ENCODE peak calls at places on chromosomes 2 and 18, in ten cellular contexts. One of them, this sample, is unnamed.
A peak's percentile ranks its signal among the peaks of the same experiment; 100 is the strongest.

GRCh38 chr2:59885536-59885935 is 667.9 kb downstream of the BCL11A start:
- ATAC-seq in lower lobe of right lung: peak; percentile 38
- ATAC-seq in IMR-90: no peak
- ATAC-seq in GM23338: peak; percentile 85
- ATAC-seq in A549: peak; percentile 21
- ATAC-seq in body of pancreas: peak; percentile 52
- ATAC-seq in mucosa of descending colon: no peak
- ATAC-seq in CD4-positive, alpha-beta T cell: peak; percentile 51
- ATAC-seq in HCT116: no peak
- ATAC-seq in left lung: peak; percentile 46
- ATAC-seq in this sample: no peak

GRCh38 chr2:232219496-232219870 is 159.1 kb upstream of the ALPP start:
- ATAC-seq in CD4-positive, alpha-beta T cell: no peak
- ATAC-seq in body of pancreas: no peak
- ATAC-seq in A549: no peak
- ATAC-seq in IMR-90: no peak
- ATAC-seq in lower lobe of right lung: no peak
- ATAC-seq in left lung: no peak
- ATAC-seq in GM23338: no peak
- ATAC-seq in HCT116: no peak
- ATAC-seq in mucosa of descending colon: no peak
- ATAC-seq in this sample: no peak

GRCh38 chr2:129779783-129780182 is 199.7 kb upstream of the RAB6C start:
- ATAC-seq in HCT116: no peak
- ATAC-seq in mucosa of descending colon: no peak
- ATAC-seq in IMR-90: no peak
- ATAC-seq in GM23338: no peak
- ATAC-seq in body of pancreas: no peak
- ATAC-seq in left lung: no peak
- ATAC-seq in CD4-positive, alpha-beta T cell: no peak
- ATAC-seq in lower lobe of right lung: no peak
- ATAC-seq in A549: no peak
- ATAC-seq in this sample: no peak

GRCh38 chr2:195094330-195094729 is 562.7 kb upstream of the SLC39A10 start:
- ATAC-seq in left lung: no peak
- ATAC-seq in HCT116: no peak
- ATAC-seq in GM23338: no peak
- ATAC-seq in A549: no peak
- ATAC-seq in IMR-90: no peak
- ATAC-seq in body of pancreas: no peak
- ATAC-seq in lower lobe of right lung: no peak
- ATAC-seq in CD4-positive, alpha-beta T cell: no peak
- ATAC-seq in mucosa of descending colon: no peak
- ATAC-seq in this sample: no peak

GRCh38 chr2:232574674-232575403 is 24.4 kb downstream of the EIF4E2 start:
- ATAC-seq in mucosa of descending colon: peak; percentile 32
- ATAC-seq in CD4-positive, alpha-beta T cell: no peak
- ATAC-seq in IMR-90: peak; percentile 80
- ATAC-seq in GM23338: no peak
- ATAC-seq in A549: no peak
- ATAC-seq in lower lobe of right lung: no peak
- ATAC-seq in HCT116: no peak
- ATAC-seq in left lung: no peak
- ATAC-seq in body of pancreas: no peak
- ATAC-seq in this sample: no peak

GRCh38 chr2:227623225-227623624 is 5.9 kb downstream of the SCYGR4 start:
- ATAC-seq in A549: no peak
- ATAC-seq in left lung: no peak
- ATAC-seq in GM23338: no peak
- ATAC-seq in body of pancreas: no peak
- ATAC-seq in CD4-positive, alpha-beta T cell: no peak
- ATAC-seq in lower lobe of right lung: no peak
- ATAC-seq in mucosa of descending colon: peak; percentile 47
- ATAC-seq in HCT116: peak; percentile 14
- ATAC-seq in IMR-90: peak; percentile 90
- ATAC-seq in this sample: no peak

GRCh38 chr2:54348672-54349071 is 92.6 kb upstream of the TSPYL6 start:
- ATAC-seq in IMR-90: peak; percentile 74
- ATAC-seq in GM23338: no peak
- ATAC-seq in A549: no peak
- ATAC-seq in CD4-positive, alpha-beta T cell: no peak
- ATAC-seq in mucosa of descending colon: peak; percentile 66
- ATAC-seq in HCT116: no peak
- ATAC-seq in body of pancreas: no peak
- ATAC-seq in lower lobe of right lung: no peak
- ATAC-seq in left lung: peak; percentile 61
- ATAC-seq in this sample: no peak

GRCh38 chr2:29123584-29124349 is 8.6 kb downstream of the CLIP4 start:
- ATAC-seq in GM23338: no peak
- ATAC-seq in body of pancreas: peak; percentile 21
- ATAC-seq in left lung: peak; percentile 76
- ATAC-seq in IMR-90: peak; percentile 85
- ATAC-seq in mucosa of descending colon: no peak
- ATAC-seq in lower lobe of right lung: no peak
- ATAC-seq in HCT116: peak; percentile 86
- ATAC-seq in A549: peak; percentile 90
- ATAC-seq in CD4-positive, alpha-beta T cell: no peak
- ATAC-seq in this sample: no peak

GRCh38 chr18:29271496-29271895 is 1094.6 kb upstream of the CDH2 start:
- ATAC-seq in body of pancreas: no peak
- ATAC-seq in IMR-90: peak; percentile 63
- ATAC-seq in GM23338: no peak
- ATAC-seq in A549: no peak
- ATAC-seq in left lung: no peak
- ATAC-seq in CD4-positive, alpha-beta T cell: no peak
- ATAC-seq in HCT116: no peak
- ATAC-seq in lower lobe of right lung: no peak
- ATAC-seq in mucosa of descending colon: no peak
- ATAC-seq in this sample: no peak

GRCh38 chr2:190841707-190842505 is 38.7 kb upstream of the GLS start:
- ATAC-seq in lower lobe of right lung: no peak
- ATAC-seq in left lung: no peak
- ATAC-seq in HCT116: no peak
- ATAC-seq in IMR-90: peak; percentile 54
- ATAC-seq in body of pancreas: no peak
- ATAC-seq in CD4-positive, alpha-beta T cell: no peak
- ATAC-seq in GM23338: no peak
- ATAC-seq in mucosa of descending colon: no peak
- ATAC-seq in A549: peak; percentile 64
- ATAC-seq in this sample: no peak

GRCh38 chr2:236550701-236551465 is 18.7 kb upstream of the ACKR3 start:
- ATAC-seq in mucosa of descending colon: no peak
- ATAC-seq in IMR-90: no peak
- ATAC-seq in HCT116: no peak
- ATAC-seq in CD4-positive, alpha-beta T cell: no peak
- ATAC-seq in A549: no peak
- ATAC-seq in GM23338: no peak
- ATAC-seq in body of pancreas: no peak
- ATAC-seq in left lung: no peak
- ATAC-seq in lower lobe of right lung: no peak
- ATAC-seq in this sample: no peak

GRCh38 chr18:76053551-76053950 is 441.5 kb downstream of the ZNF516 start:
- ATAC-seq in CD4-positive, alpha-beta T cell: no peak
- ATAC-seq in mucosa of descending colon: no peak
- ATAC-seq in body of pancreas: no peak
- ATAC-seq in left lung: no peak
- ATAC-seq in GM23338: no peak
- ATAC-seq in lower lobe of right lung: no peak
- ATAC-seq in A549: no peak
- ATAC-seq in IMR-90: no peak
- ATAC-seq in HCT116: no peak
- ATAC-seq in this sample: no peak

GRCh38 chr2:232505805-232506360 is 14.3 kb upstream of the PRSS56 start:
- ATAC-seq in lower lobe of right lung: no peak
- ATAC-seq in body of pancreas: no peak
- ATAC-seq in A549: peak; percentile 9
- ATAC-seq in mucosa of descending colon: no peak
- ATAC-seq in GM23338: peak; percentile 4
- ATAC-seq in HCT116: no peak
- ATAC-seq in left lung: no peak
- ATAC-seq in CD4-positive, alpha-beta T cell: no peak
- ATAC-seq in IMR-90: no peak
- ATAC-seq in this sample: no peak

GRCh38 chr2:146940016-146940685 is 904.7 kb upstream of the ACVR2A start:
- ATAC-seq in left lung: no peak
- ATAC-seq in GM23338: no peak
- ATAC-seq in A549: no peak
- ATAC-seq in HCT116: no peak
- ATAC-seq in CD4-positive, alpha-beta T cell: no peak
- ATAC-seq in IMR-90: peak; percentile 74
- ATAC-seq in body of pancreas: no peak
- ATAC-seq in mucosa of descending colon: no peak
- ATAC-seq in lower lobe of right lung: no peak
- ATAC-seq in this sample: peak; percentile 89
- TF ChIP-seq CTCF in left lung: no peak
- TF ChIP-seq CTCF in GM23338: no peak
- TF ChIP-seq CTCF in A549: no peak
- TF ChIP-seq CTCF in HCT116: no peak
- TF ChIP-seq CTCF in CD4-positive, alpha-beta T cell: no peak
- TF ChIP-seq CTCF in IMR-90: no peak
- TF ChIP-seq CTCF in body of pancreas: no peak
- TF ChIP-seq CTCF in mucosa of descending colon: no peak
- TF ChIP-seq CTCF in lower lobe of right lung: no peak
- TF ChIP-seq CTCF in this sample: no peak

GRCh38 chr2:75466708-75467311 is 93.9 kb downstream of the EVA1A start:
- ATAC-seq in CD4-positive, alpha-beta T cell: no peak
- ATAC-seq in mucosa of descending colon: no peak
- ATAC-seq in body of pancreas: no peak
- ATAC-seq in A549: peak; percentile 84
- ATAC-seq in left lung: peak; percentile 61
- ATAC-seq in lower lobe of right lung: no peak
- ATAC-seq in IMR-90: no peak
- ATAC-seq in GM23338: peak; percentile 85
- ATAC-seq in HCT116: peak; percentile 77
- ATAC-seq in this sample: no peak

GRCh38 chr2:75460630-75461029 is 100.1 kb downstream of the EVA1A start:
- ATAC-seq in lower lobe of right lung: no peak
- ATAC-seq in CD4-positive, alpha-beta T cell: no peak
- ATAC-seq in HCT116: no peak
- ATAC-seq in body of pancreas: no peak
- ATAC-seq in left lung: no peak
- ATAC-seq in GM23338: no peak
- ATAC-seq in mucosa of descending colon: no peak
- ATAC-seq in IMR-90: no peak
- ATAC-seq in A549: no peak
- ATAC-seq in this sample: no peak

GRCh38 chr2:75465317-75465998 is 95.3 kb downstream of the EVA1A start:
- ATAC-seq in mucosa of descending colon: no peak
- ATAC-seq in IMR-90: peak; percentile 63
- ATAC-seq in A549: peak; percentile 62
- ATAC-seq in lower lobe of right lung: no peak
- ATAC-seq in CD4-positive, alpha-beta T cell: no peak
- ATAC-seq in body of pancreas: no peak
- ATAC-seq in GM23338: peak; percentile 54
- ATAC-seq in left lung: peak; percentile 78
- ATAC-seq in HCT116: no peak
- ATAC-seq in this sample: no peak

GRCh38 chr2:75462714-75463113 is 98.0 kb downstream of the EVA1A start:
- ATAC-seq in HCT116: no peak
- ATAC-seq in body of pancreas: no peak
- ATAC-seq in CD4-positive, alpha-beta T cell: no peak
- ATAC-seq in A549: no peak
- ATAC-seq in mucosa of descending colon: no peak
- ATAC-seq in lower lobe of right lung: no peak
- ATAC-seq in GM23338: no peak
- ATAC-seq in IMR-90: no peak
- ATAC-seq in left lung: no peak
- ATAC-seq in this sample: no peak

GRCh38 chr2:75464348-75464946 is 96.3 kb downstream of the EVA1A start:
- ATAC-seq in HCT116: peak; percentile 72
- ATAC-seq in CD4-positive, alpha-beta T cell: no peak
- ATAC-seq in IMR-90: peak; percentile 66
- ATAC-seq in mucosa of descending colon: no peak
- ATAC-seq in left lung: peak; percentile 85
- ATAC-seq in GM23338: peak; percentile 58
- ATAC-seq in lower lobe of right lung: peak; percentile 51
- ATAC-seq in A549: peak; percentile 85
- ATAC-seq in body of pancreas: peak; percentile 64
- ATAC-seq in this sample: no peak
- TF ChIP-seq CTCF in HCT116: peak; percentile 78
- TF ChIP-seq CTCF in CD4-positive, alpha-beta T cell: no peak
- TF ChIP-seq CTCF in IMR-90: peak; percentile 86
- TF ChIP-seq CTCF in mucosa of descending colon: peak; percentile 17
- TF ChIP-seq CTCF in left lung: peak; percentile 44
- TF ChIP-seq CTCF in GM23338: peak; percentile 89
- TF ChIP-seq CTCF in lower lobe of right lung: peak; percentile 55
- TF ChIP-seq CTCF in A549: peak; percentile 79
- TF ChIP-seq CTCF in body of pancreas: peak; percentile 66
- TF ChIP-seq CTCF in this sample: no peak

GRCh38 chr2:207319321-207319720 is 153.6 kb upstream of the KLF7 start:
- ATAC-seq in body of pancreas: no peak
- ATAC-seq in IMR-90: no peak
- ATAC-seq in GM23338: no peak
- ATAC-seq in CD4-positive, alpha-beta T cell: no peak
- ATAC-seq in A549: peak; percentile 16
- ATAC-seq in left lung: peak; percentile 64
- ATAC-seq in mucosa of descending colon: no peak
- ATAC-seq in HCT116: no peak
- ATAC-seq in lower lobe of right lung: peak; percentile 82
- ATAC-seq in this sample: no peak

GRCh38 chr2:207317358-207317984 is 151.7 kb upstream of the KLF7 start:
- ATAC-seq in HCT116: no peak
- ATAC-seq in mucosa of descending colon: no peak
- ATAC-seq in left lung: no peak
- ATAC-seq in A549: peak; percentile 61
- ATAC-seq in IMR-90: no peak
- ATAC-seq in CD4-positive, alpha-beta T cell: no peak
- ATAC-seq in GM23338: no peak
- ATAC-seq in body of pancreas: no peak
- ATAC-seq in lower lobe of right lung: no peak
- ATAC-seq in this sample: no peak

GRCh38 chr2:207318071-207318683 is 152.4 kb upstream of the KLF7 start:
- ATAC-seq in body of pancreas: no peak
- ATAC-seq in IMR-90: no peak
- ATAC-seq in HCT116: no peak
- ATAC-seq in lower lobe of right lung: no peak
- ATAC-seq in GM23338: no peak
- ATAC-seq in left lung: no peak
- ATAC-seq in CD4-positive, alpha-beta T cell: no peak
- ATAC-seq in A549: no peak
- ATAC-seq in mucosa of descending colon: no peak
- ATAC-seq in this sample: no peak

GRCh38 chr2:207321504-207321903 is 155.8 kb upstream of the KLF7 start:
- ATAC-seq in lower lobe of right lung: no peak
- ATAC-seq in A549: no peak
- ATAC-seq in mucosa of descending colon: no peak
- ATAC-seq in IMR-90: no peak
- ATAC-seq in HCT116: no peak
- ATAC-seq in CD4-positive, alpha-beta T cell: no peak
- ATAC-seq in left lung: no peak
- ATAC-seq in body of pancreas: no peak
- ATAC-seq in GM23338: no peak
- ATAC-seq in this sample: no peak

GRCh38 chr2:207320381-207321159 is 154.8 kb upstream of the KLF7 start:
- ATAC-seq in A549: peak; percentile 70
- ATAC-seq in left lung: no peak
- ATAC-seq in CD4-positive, alpha-beta T cell: no peak
- ATAC-seq in GM23338: no peak
- ATAC-seq in mucosa of descending colon: no peak
- ATAC-seq in lower lobe of right lung: no peak
- ATAC-seq in HCT116: no peak
- ATAC-seq in IMR-90: no peak
- ATAC-seq in body of pancreas: no peak
- ATAC-seq in this sample: no peak
- TF ChIP-seq CTCF in A549: no peak
- TF ChIP-seq CTCF in left lung: no peak
- TF ChIP-seq CTCF in CD4-positive, alpha-beta T cell: no peak
- TF ChIP-seq CTCF in GM23338: peak; percentile 14
- TF ChIP-seq CTCF in mucosa of descending colon: no peak
- TF ChIP-seq CTCF in lower lobe of right lung: no peak
- TF ChIP-seq CTCF in HCT116: peak; percentile 28
- TF ChIP-seq CTCF in IMR-90: peak; percentile 6
- TF ChIP-seq CTCF in body of pancreas: no peak
- TF ChIP-seq CTCF in this sample: no peak

GRCh38 chr18:48615566-48616401 is 77.0 kb downstream of the CTIF start:
- ATAC-seq in IMR-90: no peak
- ATAC-seq in mucosa of descending colon: peak; percentile 95
- ATAC-seq in left lung: peak; percentile 77
- ATAC-seq in HCT116: peak; percentile 54
- ATAC-seq in lower lobe of right lung: peak; percentile 64
- ATAC-seq in A549: no peak
- ATAC-seq in body of pancreas: peak; percentile 92
- ATAC-seq in GM23338: peak; percentile 15
- ATAC-seq in CD4-positive, alpha-beta T cell: no peak
- ATAC-seq in this sample: no peak
- TF ChIP-seq CTCF in IMR-90: no peak
- TF ChIP-seq CTCF in mucosa of descending colon: no peak
- TF ChIP-seq CTCF in left lung: no peak
- TF ChIP-seq CTCF in HCT116: no peak
- TF ChIP-seq CTCF in lower lobe of right lung: no peak
- TF ChIP-seq CTCF in A549: no peak
- TF ChIP-seq CTCF in body of pancreas: no peak
- TF ChIP-seq CTCF in GM23338: no peak
- TF ChIP-seq CTCF in CD4-positive, alpha-beta T cell: no peak
- TF ChIP-seq CTCF in this sample: no peak

This sample was measured in gastroesophageal sphincter.